ENCODE peak calls at places on chromosomes 12 and 14, in five cellular contexts. R, W, M, N and Z are unnamed samples.

GRCh38 chr14:51242545-51243490 is 2.8 kb downstream of the TMX1 start:
- DNase-seq in R (no peak), W (peak), M (peak), N (no peak), Z (no peak)

GRCh38 chr12:68240975-68241374 is 12.4 kb downstream of the IL22 start:
- DNase-seq in R (peak), W (peak), M (peak), N (no peak), Z (no peak)

GRCh38 chr14:105089746-105090492 is 24.7 kb upstream of the GPR132 start:
- DNase-seq in R (no peak), W (no peak), M (no peak), N (no peak), Z (no peak)

GRCh38 chr12:67663121-67663520 is 14.6 kb downstream of the DYRK2 start:
- DNase-seq in R (peak), W (peak), M (no peak), N (peak), Z (no peak)

GRCh38 chr12:71639341-71639760 is 24.3 kb downstream of the ZFC3H1 start:
- DNase-seq in R (no peak), W (no peak), M (peak), N (no peak), Z (no peak)

GRCh38 chr14:33404054-33404453 is 465.4 kb downstream of the NPAS3 start:
- DNase-seq in R (peak), W (peak), M (no peak), N (peak), Z (peak)

GRCh38 chr12:48687595-48687994 is 5.6 kb upstream of the KANSL2 start:
- DNase-seq in R (no peak), W (no peak), M (no peak), N (no peak), Z (no peak)

GRCh38 chr12:114168061-114168460 is 201.9 kb upstream of the RBM19 start:
- DNase-seq in R (peak), W (peak), M (no peak), N (peak), Z (no peak)

GRCh38 chr12:69440016-69440415 is 30.2 kb upstream of the FRS2 start:
- DNase-seq in R (no peak), W (no peak), M (no peak), N (no peak), Z (no peak)

GRCh38 chr14:21486640-21487087 is 9.7 kb downstream of the TOX4 start:
- DNase-seq in R (peak), W (peak), M (no peak), N (peak), Z (peak)

GRCh38 chr12:12121022-12121421 is 50.3 kb downstream of the BCL2L14 start:
- DNase-seq in R (no peak), W (no peak), M (no peak), N (no peak), Z (no peak)

GRCh38 chr12:133203344-133204263 is 22.3 kb downstream of the ZNF268 start:
- DNase-seq in R (no peak), W (peak), M (peak), N (peak), Z (no peak)

GRCh38 chr12:51647647-51648046 is 56.6 kb downstream of the SCN8A start:
- DNase-seq in R (no peak), W (no peak), M (no peak), N (no peak), Z (no peak)

DNA sequence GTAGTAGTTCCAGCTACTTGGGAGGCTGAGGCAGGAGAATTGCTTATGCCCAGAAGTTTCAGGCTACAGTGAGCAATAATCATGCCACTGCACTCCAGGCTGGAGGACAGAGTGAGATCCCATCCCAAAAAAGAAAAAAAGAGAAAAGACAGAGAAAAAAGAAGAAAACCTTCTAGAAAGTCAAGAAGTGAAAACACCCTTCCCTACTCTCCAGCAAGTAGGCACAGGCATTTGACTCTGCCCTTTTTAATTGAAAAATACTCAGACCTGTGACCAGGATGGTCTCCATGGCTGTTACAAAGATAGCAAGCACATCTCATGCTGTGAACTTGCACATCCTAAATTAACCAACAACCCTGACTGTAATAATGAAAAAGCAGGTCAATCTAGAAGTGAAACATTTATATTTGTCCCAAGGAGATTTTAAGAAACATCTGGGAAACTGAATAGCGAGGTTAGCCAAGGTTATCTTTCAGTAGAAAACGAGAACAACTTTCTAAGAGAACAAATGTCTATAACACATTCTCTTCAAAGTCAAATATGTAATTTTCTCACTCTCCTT is 2.0 kb downstream of the TMTC1 start:
- DNase-seq in R (no peak), W (no peak), M (no peak), N (no peak), Z (no peak)
- H3K4me3 ChIP-seq in R (peak), W (peak), M (no peak), N (peak), Z (peak)

GRCh38 chr12:4228122-4228580 is 45.4 kb upstream of the CCND2 start:
- DNase-seq in R (no peak), W (no peak), M (no peak), N (no peak), Z (no peak)
- TF ChIP-seq CTCF in R (no peak), W (no peak), M (no peak), N (no peak), Z (no peak)

GRCh38 chr14:96674121-96674520 is 123.1 kb upstream of the VRK1 start:
- DNase-seq in R (no peak), W (no peak), M (no peak), N (no peak), Z (no peak)
- H3K4me3 ChIP-seq in R (no peak), W (no peak), M (no peak), N (no peak), Z (no peak)

DNA sequence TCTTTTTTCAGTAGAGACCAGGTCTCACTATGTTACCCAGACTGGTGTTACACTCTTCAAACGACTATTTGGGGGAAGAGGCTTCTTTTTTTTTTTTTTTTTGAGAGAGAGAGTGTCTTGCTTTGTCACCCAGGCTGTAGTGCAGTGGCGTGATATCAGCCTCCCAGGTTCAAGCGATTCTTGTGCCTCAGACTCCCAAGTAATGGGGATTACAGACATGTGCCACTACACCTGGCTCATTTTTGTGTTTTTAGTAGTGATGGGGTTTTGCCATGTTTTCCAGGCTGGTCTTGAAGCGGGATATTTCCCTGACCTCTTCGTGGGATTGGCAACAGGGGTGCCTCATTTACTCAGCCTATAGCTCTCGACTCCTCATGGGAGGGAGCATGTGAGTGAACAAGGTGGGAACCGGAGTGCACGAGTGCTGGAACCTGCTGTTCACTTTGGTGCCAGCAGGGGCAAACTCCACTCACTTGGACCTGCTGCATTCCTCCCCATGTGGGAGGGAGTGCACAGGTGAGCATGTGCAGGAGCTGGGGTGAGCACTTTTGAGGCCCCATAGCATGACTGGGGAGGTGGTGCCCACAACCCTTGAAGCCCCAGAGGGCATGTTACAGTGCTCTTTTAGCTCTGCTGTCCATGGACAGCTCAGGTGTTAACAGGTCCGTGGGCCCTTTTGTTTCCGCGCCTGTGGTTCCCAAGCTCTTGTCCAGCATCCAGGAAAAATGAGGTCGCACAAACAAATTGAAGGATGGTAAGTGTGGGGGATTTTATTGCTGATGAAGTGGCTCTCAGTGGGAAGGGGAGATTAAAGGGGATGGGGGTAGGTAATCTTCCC is 79.1 kb upstream of the HECTD1 start:
- DNase-seq in R (no peak), W (no peak), M (peak), N (no peak), Z (no peak)
- TF ChIP-seq CTCF in R (peak), W (peak), M (peak), N (peak), Z (peak)

DNA sequence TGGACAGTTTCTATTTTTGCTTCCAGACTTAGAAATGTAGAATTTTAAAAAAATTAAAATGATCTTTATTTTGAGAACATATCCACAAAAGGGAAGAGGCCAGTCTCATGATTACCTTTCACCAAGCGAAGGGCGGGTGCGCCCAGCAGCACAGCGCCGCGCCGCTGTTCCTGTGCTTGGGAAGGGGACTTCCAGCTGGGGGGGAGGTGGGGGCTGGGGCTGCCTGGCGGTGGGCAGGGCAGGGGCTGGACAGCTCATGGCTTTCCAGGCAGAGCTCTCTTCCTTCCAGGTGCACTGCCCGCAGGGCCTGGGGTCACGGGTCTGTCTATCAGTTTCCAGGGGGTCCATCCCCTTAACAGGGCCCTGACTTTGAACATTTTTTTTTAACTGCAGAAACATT is 199.9 kb downstream of the TTC7B start:
- DNase-seq in R (no peak), W (no peak), M (no peak), N (no peak), Z (no peak)
- H3K4me3 ChIP-seq in R (no peak), W (no peak), M (no peak), N (no peak), Z (no peak)

GRCh38 chr12:9752145-9752717 is 8.5 kb downstream of the CD69 start:
- DNase-seq in R (no peak), W (no peak), M (no peak), N (no peak), Z (no peak)

GRCh38 chr12:9753042-9753820 is 7.5 kb downstream of the CD69 start:
- DNase-seq in R (no peak), W (no peak), M (no peak), N (no peak), Z (no peak)

GRCh38 chr12:9750276-9751203 is 10.2 kb downstream of the CD69 start:
- DNase-seq in R (peak), W (peak), M (peak), N (peak), Z (peak)

GRCh38 chr12:9754097-9754964 is 6.4 kb downstream of the CD69 start:
- DNase-seq in R (no peak), W (no peak), M (no peak), N (no peak), Z (no peak)

DNA sequence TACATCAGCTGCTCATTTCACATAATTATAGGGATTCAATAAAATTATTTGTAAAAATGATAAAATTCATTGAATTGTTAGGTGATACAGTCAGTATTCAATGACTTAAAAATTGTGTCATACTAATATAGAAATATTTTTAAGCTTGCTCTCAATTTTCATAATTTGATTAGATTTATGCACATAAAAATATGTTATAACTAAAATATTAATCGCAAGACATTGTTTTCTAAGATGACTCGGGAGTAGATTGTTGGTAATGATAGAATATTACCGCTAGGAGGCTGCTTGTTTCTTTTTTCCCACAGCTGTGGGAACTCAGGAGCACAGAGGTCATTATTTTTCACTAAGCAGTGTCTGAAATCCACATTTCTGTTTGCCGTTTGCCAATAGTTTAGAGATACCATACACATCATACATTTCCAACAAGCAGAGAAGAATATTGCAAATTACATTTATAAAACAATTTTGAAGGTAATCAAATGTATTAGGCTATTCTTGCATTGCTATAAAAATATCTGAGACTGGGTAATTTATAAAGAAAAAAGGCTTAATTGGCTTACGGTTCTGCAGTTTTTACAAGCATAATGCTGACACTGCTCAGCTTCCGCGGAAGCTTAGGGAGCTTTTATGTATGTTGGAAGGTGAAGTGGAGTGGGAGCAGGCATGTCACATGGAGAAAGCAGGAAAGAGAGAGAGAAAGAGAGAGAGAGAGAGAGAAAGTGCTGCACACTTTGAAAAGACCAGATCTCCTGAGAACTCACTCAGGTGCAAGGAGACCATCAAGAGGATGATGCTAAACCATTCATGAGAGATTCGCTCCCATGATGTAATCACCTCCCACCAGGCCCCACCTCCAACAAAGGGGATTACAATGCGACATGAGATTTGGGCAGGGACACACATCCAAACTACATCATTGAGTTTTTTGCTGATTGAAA is 9.2 kb downstream of the CD69 start:
- DNase-seq in R (peak), W (peak), M (peak), N (peak), Z (no peak)
- TF ChIP-seq CTCF in R (peak), W (peak), M (peak), N (peak), Z (peak)

GRCh38 chr12:106084048-106084671 is 54.6 kb downstream of the NUAK1 start:
- DNase-seq in R (peak), W (peak), M (no peak), N (peak), Z (peak)

GRCh38 chr12:106084759-106085158 is 54.0 kb downstream of the NUAK1 start:
- DNase-seq in R (no peak), W (no peak), M (no peak), N (no peak), Z (no peak)

GRCh38 chr12:106081606-106082005 is 57.1 kb downstream of the NUAK1 start:
- DNase-seq in R (no peak), W (no peak), M (no peak), N (no peak), Z (no peak)

GRCh38 chr12:106080786-106081185 is 58.0 kb downstream of the NUAK1 start:
- DNase-seq in R (no peak), W (no peak), M (no peak), N (no peak), Z (no peak)

GRCh38 chr12:106082216-106083175 is 56.3 kb downstream of the NUAK1 start:
- DNase-seq in R (peak), W (no peak), M (no peak), N (no peak), Z (no peak)
- H3K4me3 ChIP-seq in R (no peak), W (no peak), M (no peak), N (no peak), Z (no peak)